ENCODE peak calls at places on chromosomes 5 and 9, in five cellular contexts. W is iPS DF 19.7, D is EH, M is midbrain, R is posterior cingulate gyrus. A is an unnamed sample.

GRCh38 chr5:151682240-151682639 is 4.5 kb downstream of the SPARC start:
- DNase-seq in R (no peak), M (no peak), D (peak), W (no peak), A (no peak)

GRCh38 chr5:137190441-137190840 is 308.7 kb downstream of the SPOCK1 start:
- DNase-seq in M (no peak), W (no peak), R (no peak), D (peak), A (no peak)

GRCh38 chr5:132746592-132747063 is 598 bp upstream of the CCNI2 start:
- DNase-seq in R (no peak), M (peak), D (peak), W (peak), A (no peak)

GRCh38 chr5:180209137-180209581 is at the start of gene RASGEF1C:
- DNase-seq in R (peak), D (peak), W (no peak), M (peak), A (no peak)

GRCh38 chr5:61245486-61245885 is 83.2 kb upstream of the SMIM15 start:
- DNase-seq in D (peak), M (no peak), W (no peak), R (no peak), A (no peak)

GRCh38 chr9:134216449-134216951 is 52.1 kb upstream of the RNU6ATAC start:
- DNase-seq in W (no peak), D (no peak), M (no peak), R (no peak), A (no peak)

GRCh38 chr5:175254155-175254554 is 189.8 kb downstream of the DRD1 start:
- DNase-seq in D (peak), M (peak), R (no peak), W (no peak), A (peak)

GRCh38 chr9:133713960-133714495 is 24.1 kb downstream of the SARDH start:
- DNase-seq in D (no peak), W (no peak), M (no peak), R (no peak), A (no peak)

GRCh38 chr9:114429488-114429887 is 41.7 kb upstream of the AKNA start:
- DNase-seq in M (no peak), W (no peak), D (no peak), R (no peak), A (no peak)

GRCh38 chr5:38648703-38649291 is 92.4 kb upstream of the LIFR start:
- DNase-seq in M (no peak), R (no peak), D (no peak), W (no peak), A (no peak)

GRCh38 chr5:78533356-78533755 is 115.2 kb downstream of the LHFPL2 start:
- DNase-seq in D (no peak), R (no peak), M (peak), W (no peak), A (no peak)